ENCODE peak calls at places on chromosomes 6 and 20, in five cellular contexts. One of them, this sample, is unnamed.

GRCh38 chr20:8967641-8968245 is 101.1 kb upstream of the PLCB4 start:
- DNase-seq in IMR-90: no peak
- DNase-seq in CD4-positive, CD25-positive, alpha-beta regulatory T cell: no peak
- DNase-seq in A549: no peak
- DNase-seq in body of pancreas: no peak
- DNase-seq in this sample: no peak

GRCh38 chr6:103707596-103708325 is 1152.0 kb downstream of the HACE1 start:
- DNase-seq in IMR-90: no peak
- DNase-seq in CD4-positive, CD25-positive, alpha-beta regulatory T cell: no peak
- DNase-seq in A549: no peak
- DNase-seq in body of pancreas: no peak
- DNase-seq in this sample: no peak

GRCh38 chr6:25056130-25056529 is 120.4 kb upstream of the RIPOR2 start:
- DNase-seq in IMR-90: no peak
- DNase-seq in CD4-positive, CD25-positive, alpha-beta regulatory T cell: peak; percentile 87
- DNase-seq in A549: no peak
- DNase-seq in body of pancreas: no peak
- DNase-seq in this sample: peak; percentile 71

GRCh38 chr6:49409951-49410542 is 53.0 kb downstream of the MMUT start:
- DNase-seq in IMR-90: peak; percentile 61
- DNase-seq in CD4-positive, CD25-positive, alpha-beta regulatory T cell: peak; percentile 36
- DNase-seq in A549: peak; percentile 57
- DNase-seq in body of pancreas: peak; percentile 83
- DNase-seq in this sample: peak; percentile 37

GRCh38 chr20:24783631-24784492 is 165.2 kb upstream of the CST7 start:
- DNase-seq in IMR-90: no peak
- DNase-seq in CD4-positive, CD25-positive, alpha-beta regulatory T cell: no peak
- DNase-seq in A549: peak; percentile 19
- DNase-seq in body of pancreas: no peak
- DNase-seq in this sample: no peak

GRCh38 chr6:111211411-111212030 is 124.2 kb downstream of the SLC16A10 start:
- DNase-seq in IMR-90: no peak
- DNase-seq in CD4-positive, CD25-positive, alpha-beta regulatory T cell: no peak
- DNase-seq in A549: no peak
- DNase-seq in body of pancreas: no peak
- DNase-seq in this sample: no peak

GRCh38 chr6:52233975-52234823 is 10.1 kb downstream of the IL17F start:
- DNase-seq in IMR-90: peak; percentile 63
- DNase-seq in CD4-positive, CD25-positive, alpha-beta regulatory T cell: no peak
- DNase-seq in A549: peak; percentile 59
- DNase-seq in body of pancreas: peak; percentile 44
- DNase-seq in this sample: no peak

GRCh38 chr6:27213544-27214125 is 33.9 kb upstream of the PRSS16 start:
- DNase-seq in IMR-90: peak; percentile 29
- DNase-seq in CD4-positive, CD25-positive, alpha-beta regulatory T cell: no peak
- DNase-seq in A549: peak; percentile 83
- DNase-seq in body of pancreas: no peak
- DNase-seq in this sample: no peak

GRCh38 chr20:57280221-57280620 is 13.8 kb upstream of the BMP7 start:
- DNase-seq in IMR-90: no peak
- DNase-seq in CD4-positive, CD25-positive, alpha-beta regulatory T cell: no peak
- DNase-seq in A549: no peak
- DNase-seq in body of pancreas: no peak
- DNase-seq in this sample: no peak

GRCh38 chr6:117483645-117484016 is 1.2 kb downstream of the DCBLD1 start:
- DNase-seq in IMR-90: peak; percentile 48
- DNase-seq in CD4-positive, CD25-positive, alpha-beta regulatory T cell: peak; percentile 18
- DNase-seq in A549: no peak
- DNase-seq in body of pancreas: no peak
- DNase-seq in this sample: peak; percentile 11

GRCh38 chr6:112179631-112180030 is 74.7 kb downstream of the LAMA4 start:
- DNase-seq in IMR-90: peak; percentile 40
- DNase-seq in CD4-positive, CD25-positive, alpha-beta regulatory T cell: no peak
- DNase-seq in A549: no peak
- DNase-seq in body of pancreas: no peak
- DNase-seq in this sample: no peak

GRCh38 chr20:45823949-45824835 is 2.9 kb downstream of the TNNC2 start:
- DNase-seq in IMR-90: no peak
- DNase-seq in CD4-positive, CD25-positive, alpha-beta regulatory T cell: peak; percentile 38
- DNase-seq in A549: peak; percentile 49
- DNase-seq in body of pancreas: peak; percentile 26
- DNase-seq in this sample: peak; percentile 48

GRCh38 chr6:56072856-56073255 is 174.5 kb downstream of the COL21A1 start:
- DNase-seq in IMR-90: no peak
- DNase-seq in CD4-positive, CD25-positive, alpha-beta regulatory T cell: no peak
- DNase-seq in A549: no peak
- DNase-seq in body of pancreas: no peak
- DNase-seq in this sample: no peak

GRCh38 chr6:47188588-47189021 is 121.1 kb downstream of the TNFRSF21 start:
- DNase-seq in IMR-90: peak; percentile 78
- DNase-seq in CD4-positive, CD25-positive, alpha-beta regulatory T cell: no peak
- DNase-seq in A549: peak; percentile 41
- DNase-seq in body of pancreas: peak; percentile 24
- DNase-seq in this sample: no peak

GRCh38 chr6:142783499-142783898 is 161.5 kb downstream of the HIVEP2 start:
- DNase-seq in IMR-90: no peak
- DNase-seq in CD4-positive, CD25-positive, alpha-beta regulatory T cell: no peak
- DNase-seq in A549: no peak
- DNase-seq in body of pancreas: no peak
- DNase-seq in this sample: no peak

GRCh38 chr6:17932362-17932852 is 55.0 kb downstream of the KIF13A start:
- DNase-seq in IMR-90: peak; percentile 85
- DNase-seq in CD4-positive, CD25-positive, alpha-beta regulatory T cell: no peak
- DNase-seq in A549: peak; percentile 52
- DNase-seq in body of pancreas: peak; percentile 18
- DNase-seq in this sample: no peak

GRCh38 chr6:17931227-17931626 is 56.2 kb downstream of the KIF13A start:
- DNase-seq in IMR-90: no peak
- DNase-seq in CD4-positive, CD25-positive, alpha-beta regulatory T cell: no peak
- DNase-seq in A549: no peak
- DNase-seq in body of pancreas: no peak
- DNase-seq in this sample: no peak

GRCh38 chr6:17927705-17928104 is 59.7 kb downstream of the KIF13A start:
- DNase-seq in IMR-90: no peak
- DNase-seq in CD4-positive, CD25-positive, alpha-beta regulatory T cell: no peak
- DNase-seq in A549: no peak
- DNase-seq in body of pancreas: no peak
- DNase-seq in this sample: no peak

GRCh38 chr6:17928514-17929430 is 58.7 kb downstream of the KIF13A start:
- DNase-seq in IMR-90: peak; percentile 76
- DNase-seq in CD4-positive, CD25-positive, alpha-beta regulatory T cell: no peak
- DNase-seq in A549: no peak
- DNase-seq in body of pancreas: no peak
- DNase-seq in this sample: no peak

GRCh38 chr6:17930321-17930993 is 57.0 kb downstream of the KIF13A start:
- DNase-seq in IMR-90: peak; percentile 40
- DNase-seq in CD4-positive, CD25-positive, alpha-beta regulatory T cell: no peak
- DNase-seq in A549: no peak
- DNase-seq in body of pancreas: no peak
- DNase-seq in this sample: no peak
- H3K27ac ChIP-seq in IMR-90: peak overlapping the region; percentile 55
- H3K27ac ChIP-seq in CD4-positive, CD25-positive, alpha-beta regulatory T cell: no peak overlapping the region
- H3K27ac ChIP-seq in A549: no peak overlapping the region
- H3K27ac ChIP-seq in body of pancreas: peak overlapping the region; percentile 75
- H3K27ac ChIP-seq in this sample: no peak overlapping the region

GRCh38 chr6:125910518-125910917 is 46.1 kb upstream of the HINT3 start:
- DNase-seq in IMR-90: peak; percentile 76
- DNase-seq in CD4-positive, CD25-positive, alpha-beta regulatory T cell: no peak
- DNase-seq in A549: no peak
- DNase-seq in body of pancreas: no peak
- DNase-seq in this sample: no peak
- H3K27ac ChIP-seq in IMR-90: no peak overlapping the region
- H3K27ac ChIP-seq in CD4-positive, CD25-positive, alpha-beta regulatory T cell: no peak overlapping the region
- H3K27ac ChIP-seq in A549: no peak overlapping the region
- H3K27ac ChIP-seq in body of pancreas: no peak overlapping the region
- H3K27ac ChIP-seq in this sample: no peak overlapping the region

GRCh38 chr20:10521836-10522235 is 86.7 kb downstream of the SLX4IP start:
- DNase-seq in IMR-90: no peak
- DNase-seq in CD4-positive, CD25-positive, alpha-beta regulatory T cell: no peak
- DNase-seq in A549: no peak
- DNase-seq in body of pancreas: no peak
- DNase-seq in this sample: no peak
- H3K27ac ChIP-seq in IMR-90: no peak overlapping the region
- H3K27ac ChIP-seq in CD4-positive, CD25-positive, alpha-beta regulatory T cell: no peak overlapping the region
- H3K27ac ChIP-seq in A549: peak overlapping the region; percentile 55
- H3K27ac ChIP-seq in body of pancreas: no peak overlapping the region
- H3K27ac ChIP-seq in this sample: no peak overlapping the region

GRCh38 chr20:62645613-62646012 is 3.3 kb downstream of the SLCO4A1 start:
- DNase-seq in IMR-90: no peak
- DNase-seq in CD4-positive, CD25-positive, alpha-beta regulatory T cell: no peak
- DNase-seq in A549: no peak
- DNase-seq in body of pancreas: no peak
- DNase-seq in this sample: no peak
- H3K27ac ChIP-seq in IMR-90: no peak overlapping the region
- H3K27ac ChIP-seq in CD4-positive, CD25-positive, alpha-beta regulatory T cell: no peak overlapping the region
- H3K27ac ChIP-seq in A549: no peak overlapping the region
- H3K27ac ChIP-seq in body of pancreas: no peak overlapping the region
- H3K27ac ChIP-seq in this sample: no peak overlapping the region